ENCODE peak calls at places on chromosomes 13 and 19, in seven cellular contexts. One of them, this sample, is unnamed.
A peak's percentile ranks its signal among the peaks of the same experiment; 100 is the strongest.

GRCh38 chr19:17797397-17798201 is 2.7 kb downstream of the B3GNT3 start:
- DNase-seq in stimulated activated naive CD4-positive, alpha-beta T cell: no peak
- DNase-seq in COLO829: peak; percentile 12
- DNase-seq in cardiac muscle cell: no peak
- DNase-seq in neuronal stem cell: no peak
- DNase-seq in hepatic stellate cell: no peak
- DNase-seq in COR-L47: no peak
- DNase-seq in this sample: peak; percentile 86

GRCh38 chr19:29881386-29881785 is 60.7 kb upstream of the URI1 start:
- DNase-seq in stimulated activated naive CD4-positive, alpha-beta T cell: no peak
- DNase-seq in COLO829: no peak
- DNase-seq in cardiac muscle cell: no peak
- DNase-seq in neuronal stem cell: no peak
- DNase-seq in hepatic stellate cell: peak; percentile 68
- DNase-seq in COR-L47: no peak
- DNase-seq in this sample: no peak

GRCh38 chr13:52599853-52600603 is 42.2 kb upstream of the HNRNPA1L2 start:
- DNase-seq in stimulated activated naive CD4-positive, alpha-beta T cell: no peak
- DNase-seq in COLO829: no peak
- DNase-seq in cardiac muscle cell: peak; percentile 42
- DNase-seq in neuronal stem cell: no peak
- DNase-seq in hepatic stellate cell: peak; percentile 17
- DNase-seq in COR-L47: peak; percentile 48
- DNase-seq in this sample: peak; percentile 23

GRCh38 chr13:63184693-63185092 is 1769.0 kb upstream of the PCDH20 start:
- DNase-seq in stimulated activated naive CD4-positive, alpha-beta T cell: no peak
- DNase-seq in COLO829: peak; percentile 45
- DNase-seq in cardiac muscle cell: peak; percentile 3
- DNase-seq in neuronal stem cell: peak; percentile 47
- DNase-seq in hepatic stellate cell: no peak
- DNase-seq in COR-L47: no peak
- DNase-seq in this sample: no peak

GRCh38 chr19:29666634-29667389 is 1.6 kb downstream of the PLEKHF1 start:
- DNase-seq in stimulated activated naive CD4-positive, alpha-beta T cell: no peak
- DNase-seq in COLO829: no peak
- DNase-seq in cardiac muscle cell: peak; percentile 81
- DNase-seq in neuronal stem cell: peak; percentile 29
- DNase-seq in hepatic stellate cell: peak; percentile 81
- DNase-seq in COR-L47: no peak
- DNase-seq in this sample: peak; percentile 56

GRCh38 chr13:19860884-19861655 is 2.4 kb downstream of the ZMYM5 start:
- DNase-seq in stimulated activated naive CD4-positive, alpha-beta T cell: no peak
- DNase-seq in COLO829: peak; percentile 51
- DNase-seq in cardiac muscle cell: no peak
- DNase-seq in neuronal stem cell: peak; percentile 15
- DNase-seq in hepatic stellate cell: no peak
- DNase-seq in COR-L47: no peak
- DNase-seq in this sample: peak; percentile 29

GRCh38 chr19:47725759-47726401 is 12.7 kb downstream of the EHD2 start:
- DNase-seq in stimulated activated naive CD4-positive, alpha-beta T cell: no peak
- DNase-seq in COLO829: no peak
- DNase-seq in cardiac muscle cell: no peak
- DNase-seq in neuronal stem cell: no peak
- DNase-seq in hepatic stellate cell: no peak
- DNase-seq in COR-L47: no peak
- DNase-seq in this sample: no peak

GRCh38 chr13:34161829-34162544 is 344.0 kb downstream of the RFC3 start:
- DNase-seq in stimulated activated naive CD4-positive, alpha-beta T cell: no peak
- DNase-seq in COLO829: peak; percentile 35
- DNase-seq in cardiac muscle cell: peak; percentile 6
- DNase-seq in neuronal stem cell: no peak
- DNase-seq in hepatic stellate cell: peak; percentile 11
- DNase-seq in COR-L47: peak; percentile 36
- DNase-seq in this sample: no peak

GRCh38 chr19:30222428-30222873 is 149.7 kb upstream of the ZNF536 start:
- DNase-seq in stimulated activated naive CD4-positive, alpha-beta T cell: no peak
- DNase-seq in COLO829: no peak
- DNase-seq in cardiac muscle cell: peak; percentile 55
- DNase-seq in neuronal stem cell: no peak
- DNase-seq in hepatic stellate cell: no peak
- DNase-seq in COR-L47: no peak
- DNase-seq in this sample: peak; percentile 29

GRCh38 chr19:44943801-44944249 is 1.8 kb downstream of the APOC4 start:
- DNase-seq in stimulated activated naive CD4-positive, alpha-beta T cell: no peak
- DNase-seq in COLO829: peak; percentile 82
- DNase-seq in cardiac muscle cell: no peak
- DNase-seq in neuronal stem cell: no peak
- DNase-seq in hepatic stellate cell: no peak
- DNase-seq in COR-L47: no peak
- DNase-seq in this sample: no peak

GRCh38 chr13:93309886-93310520 is 83.4 kb downstream of the GPC6 start:
- DNase-seq in stimulated activated naive CD4-positive, alpha-beta T cell: no peak
- DNase-seq in COLO829: peak; percentile 35
- DNase-seq in cardiac muscle cell: peak; percentile 27
- DNase-seq in neuronal stem cell: peak; percentile 45
- DNase-seq in hepatic stellate cell: no peak
- DNase-seq in COR-L47: no peak
- DNase-seq in this sample: no peak

GRCh38 chr19:7987084-7987768 is 18.2 kb downstream of the ELAVL1 start:
- DNase-seq in stimulated activated naive CD4-positive, alpha-beta T cell: no peak
- DNase-seq in COLO829: no peak
- DNase-seq in cardiac muscle cell: no peak
- DNase-seq in neuronal stem cell: no peak
- DNase-seq in hepatic stellate cell: no peak
- DNase-seq in COR-L47: no peak
- DNase-seq in this sample: no peak

GRCh38 chr13:30673669-30674521 is 56.2 kb downstream of the USPL1 start:
- DNase-seq in stimulated activated naive CD4-positive, alpha-beta T cell: peak; percentile 72
- DNase-seq in COLO829: peak; percentile 69
- DNase-seq in cardiac muscle cell: peak; percentile 91
- DNase-seq in neuronal stem cell: peak; percentile 77
- DNase-seq in hepatic stellate cell: peak; percentile 86
- DNase-seq in COR-L47: peak; percentile 88
- DNase-seq in this sample: peak; percentile 92

GRCh38 chr13:78659450-78660110 is 625 bp upstream of the OBI1 start:
- DNase-seq in stimulated activated naive CD4-positive, alpha-beta T cell: no peak
- DNase-seq in COLO829: no peak
- DNase-seq in cardiac muscle cell: no peak
- DNase-seq in neuronal stem cell: no peak
- DNase-seq in hepatic stellate cell: peak; percentile 4
- DNase-seq in COR-L47: no peak
- DNase-seq in this sample: no peak

GRCh38 chr13:114050536-114051450 is 76.9 kb upstream of the C13orf46 start:
- DNase-seq in stimulated activated naive CD4-positive, alpha-beta T cell: no peak
- DNase-seq in COLO829: no peak
- DNase-seq in cardiac muscle cell: no peak
- DNase-seq in neuronal stem cell: no peak
- DNase-seq in hepatic stellate cell: no peak
- DNase-seq in COR-L47: no peak
- DNase-seq in this sample: no peak

GRCh38 chr13:96963786-96964475 is 30.3 kb downstream of the OXGR1 start:
- DNase-seq in stimulated activated naive CD4-positive, alpha-beta T cell: no peak
- DNase-seq in COLO829: no peak
- DNase-seq in cardiac muscle cell: no peak
- DNase-seq in neuronal stem cell: no peak
- DNase-seq in hepatic stellate cell: no peak
- DNase-seq in COR-L47: no peak
- DNase-seq in this sample: no peak

GRCh38 chr13:62512194-62513141 is 1096.8 kb upstream of the PCDH20 start:
- DNase-seq in stimulated activated naive CD4-positive, alpha-beta T cell: no peak
- DNase-seq in COLO829: peak; percentile 24
- DNase-seq in cardiac muscle cell: peak; percentile 61
- DNase-seq in neuronal stem cell: peak; percentile 30
- DNase-seq in hepatic stellate cell: peak; percentile 0
- DNase-seq in COR-L47: peak; percentile 27
- DNase-seq in this sample: peak; percentile 26

GRCh38 chr13:99655351-99656091 is 154.2 kb downstream of the TM9SF2 start:
- DNase-seq in stimulated activated naive CD4-positive, alpha-beta T cell: no peak
- DNase-seq in COLO829: no peak
- DNase-seq in cardiac muscle cell: no peak
- DNase-seq in neuronal stem cell: no peak
- DNase-seq in hepatic stellate cell: no peak
- DNase-seq in COR-L47: no peak
- DNase-seq in this sample: peak; percentile 61

GRCh38 chr19:18416778-18417249 is 2.4 kb upstream of the SSBP4 start:
- DNase-seq in stimulated activated naive CD4-positive, alpha-beta T cell: no peak
- DNase-seq in COLO829: peak; percentile 84
- DNase-seq in cardiac muscle cell: peak; percentile 89
- DNase-seq in neuronal stem cell: peak; percentile 77
- DNase-seq in hepatic stellate cell: peak; percentile 93
- DNase-seq in COR-L47: peak; percentile 87
- DNase-seq in this sample: peak; percentile 79

GRCh38 chr19:51783373-51783772 is 11.6 kb upstream of the FPR3 start:
- DNase-seq in stimulated activated naive CD4-positive, alpha-beta T cell: no peak
- DNase-seq in COLO829: no peak
- DNase-seq in cardiac muscle cell: no peak
- DNase-seq in neuronal stem cell: no peak
- DNase-seq in hepatic stellate cell: no peak
- DNase-seq in COR-L47: no peak
- DNase-seq in this sample: no peak

GRCh38 chr19:19062454-19063182 is 1.2 kb upstream of the SLC25A42 start:
- DNase-seq in stimulated activated naive CD4-positive, alpha-beta T cell: no peak
- DNase-seq in COLO829: no peak
- DNase-seq in cardiac muscle cell: no peak
- DNase-seq in neuronal stem cell: no peak
- DNase-seq in hepatic stellate cell: peak; percentile 58
- DNase-seq in COR-L47: no peak
- DNase-seq in this sample: peak; percentile 44

GRCh38 chr19:54154603-54155345 is 4.7 kb downstream of the LENG1 start:
- DNase-seq in stimulated activated naive CD4-positive, alpha-beta T cell: peak; percentile 27
- DNase-seq in COLO829: no peak
- DNase-seq in cardiac muscle cell: no peak
- DNase-seq in neuronal stem cell: no peak
- DNase-seq in hepatic stellate cell: peak; percentile 65
- DNase-seq in COR-L47: no peak
- DNase-seq in this sample: peak; percentile 65